ENCODE peak calls at places on chromosome 17, in four cellular contexts. F, L, W and Z are unnamed samples.

GRCh38 chr17:57823469-57824401 is 26.1 kb downstream of the MRPS23 start:
- DNase-seq in F (no peak), W (no peak), L (no peak), Z (no peak)

GRCh38 chr17:44359458-44360143 is 4.1 kb downstream of the FAM171A2 start:
- DNase-seq in W (no peak), L (no peak), F (no peak), Z (no peak)

GRCh38 chr17:77959926-77960521 is 1.5 kb downstream of the TNRC6C start:
- DNase-seq in L (peak), F (no peak), W (no peak), Z (peak)

GRCh38 chr17:37558299-37558698 is 50.9 kb downstream of the SYNRG start:
- DNase-seq in W (no peak), F (no peak), L (no peak), Z (no peak)

GRCh38 chr17:31428111-31428510 is 36.6 kb downstream of the RAB11FIP4 start:
- DNase-seq in W (no peak), L (no peak), F (no peak), Z (no peak)

GRCh38 chr17:48259710-48260291 is 152.2 kb downstream of the SNX11 start:
- DNase-seq in W (no peak), L (peak), F (peak), Z (no peak)

GRCh38 chr17:79425686-79426085 is 185.2 kb downstream of the RBFOX3 start:
- DNase-seq in F (no peak), W (no peak), L (no peak), Z (no peak)

GRCh38 chr17:7336240-7337175 is at the start of gene ACAP1:
- DNase-seq in L (no peak), F (no peak), W (no peak), Z (no peak)

GRCh38 chr17:41695134-41695661 is 6.5 kb downstream of the EIF1 start:
- DNase-seq in F (no peak), L (no peak), W (no peak), Z (no peak)

GRCh38 chr17:2796164-2797140 is at the start of gene RAP1GAP2:
- DNase-seq in L (no peak), F (no peak), W (no peak), Z (no peak)

GRCh38 chr17:82442643-82443464 is 7.7 kb downstream of the CYBC1 start:
- DNase-seq in F (no peak), L (no peak), W (no peak), Z (no peak)

GRCh38 chr17:1058423-1059130 is 61.6 kb downstream of the TIMM22 start:
- DNase-seq in L (peak), W (peak), F (peak), Z (no peak)

GRCh38 chr17:43578352-43578698 is 32.2 kb upstream of the ETV4 start:
- DNase-seq in F (no peak), L (no peak), W (no peak), Z (no peak)

GRCh38 chr17:32523827-32524552 is 37.2 kb downstream of the CDK5R1 start:
- DNase-seq in L (no peak), W (no peak), F (no peak), Z (no peak)

GRCh38 chr17:2776589-2777241 is 19.5 kb upstream of the RAP1GAP2 start:
- DNase-seq in L (no peak), W (peak), F (no peak), Z (peak)